ENCODE peak calls at places on chromosomes 6 and 20, in six cellular contexts. One of them, this sample, is unnamed.
A peak's percentile ranks its signal among the peaks of the same experiment; 100 is the strongest.

GRCh38 chr6:114007451-114007953 is 36.6 kb upstream of the HDAC2 start:
- DNase-seq in upper lobe of right lung: no peak
- DNase-seq in heart left ventricle: no peak
- DNase-seq in H1: no peak
- DNase-seq in colonic mucosa: no peak
- DNase-seq in cardiac muscle cell: no peak
- DNase-seq in this sample: no peak

GRCh38 chr6:111462770-111463391 is 20.1 kb downstream of the REV3L start:
- DNase-seq in cardiac muscle cell: no peak
- DNase-seq in colonic mucosa: no peak
- DNase-seq in heart left ventricle: no peak
- DNase-seq in upper lobe of right lung: no peak
- DNase-seq in H1: no peak
- DNase-seq in this sample: no peak

GRCh38 chr6:72218125-72218524 is 331.8 kb downstream of the RIMS1 start:
- DNase-seq in colonic mucosa: no peak
- DNase-seq in cardiac muscle cell: peak; percentile 76
- DNase-seq in heart left ventricle: peak; percentile 6
- DNase-seq in H1: peak; percentile 46
- DNase-seq in upper lobe of right lung: no peak
- DNase-seq in this sample: no peak

GRCh38 chr6:148392611-148393160 is 50.0 kb downstream of the SASH1 start:
- DNase-seq in upper lobe of right lung: no peak
- DNase-seq in cardiac muscle cell: no peak
- DNase-seq in colonic mucosa: no peak
- DNase-seq in heart left ventricle: no peak
- DNase-seq in H1: no peak
- DNase-seq in this sample: no peak

GRCh38 chr6:125662301-125662700 is 87.1 kb upstream of the HEY2 start:
- DNase-seq in upper lobe of right lung: no peak
- DNase-seq in heart left ventricle: no peak
- DNase-seq in H1: no peak
- DNase-seq in colonic mucosa: no peak
- DNase-seq in cardiac muscle cell: no peak
- DNase-seq in this sample: no peak

GRCh38 chr20:430091-430999 is 22.2 kb downstream of the RBCK1 start:
- DNase-seq in heart left ventricle: no peak
- DNase-seq in cardiac muscle cell: peak; percentile 61
- DNase-seq in H1: no peak
- DNase-seq in upper lobe of right lung: no peak
- DNase-seq in colonic mucosa: no peak
- DNase-seq in this sample: no peak

GRCh38 chr20:57470666-57471495 is 54.1 kb downstream of the CTCFL start:
- DNase-seq in H1: no peak
- DNase-seq in cardiac muscle cell: no peak
- DNase-seq in heart left ventricle: no peak
- DNase-seq in colonic mucosa: no peak
- DNase-seq in upper lobe of right lung: peak; percentile 53
- DNase-seq in this sample: peak; percentile 26

GRCh38 chr20:38426006-38426405 is 9.1 kb downstream of the SNHG17 start:
- DNase-seq in colonic mucosa: no peak
- DNase-seq in heart left ventricle: no peak
- DNase-seq in cardiac muscle cell: no peak
- DNase-seq in upper lobe of right lung: no peak
- DNase-seq in H1: no peak
- DNase-seq in this sample: no peak

GRCh38 chr20:1875762-1876161 is 19.4 kb upstream of the SIRPA start:
- DNase-seq in heart left ventricle: no peak
- DNase-seq in cardiac muscle cell: no peak
- DNase-seq in upper lobe of right lung: no peak
- DNase-seq in colonic mucosa: no peak
- DNase-seq in H1: no peak
- DNase-seq in this sample: no peak

GRCh38 chr6:124200661-124201060 is 397.0 kb downstream of the NKAIN2 start:
- DNase-seq in heart left ventricle: no peak
- DNase-seq in colonic mucosa: no peak
- DNase-seq in cardiac muscle cell: no peak
- DNase-seq in upper lobe of right lung: no peak
- DNase-seq in H1: no peak
- DNase-seq in this sample: no peak

DNA sequence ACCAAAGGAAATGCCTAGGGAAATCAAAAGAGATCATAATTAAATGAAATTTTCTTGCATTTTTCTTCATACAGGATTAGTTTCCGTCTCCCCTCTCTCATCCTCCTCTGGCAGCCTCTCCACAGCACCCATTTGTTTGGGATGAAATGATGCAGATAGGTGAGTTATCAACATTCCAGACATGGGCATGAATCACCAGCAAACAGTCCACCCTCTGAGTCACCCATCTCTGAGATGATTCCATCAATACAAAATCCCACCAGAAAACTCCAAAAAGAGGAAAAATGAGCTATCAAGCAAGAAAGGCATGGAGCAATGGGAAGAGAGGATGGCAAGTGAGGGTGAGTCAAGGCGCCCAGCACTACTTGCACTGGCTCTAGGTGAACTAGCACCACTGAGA is 11.4 kb downstream of the MC3R start:
- DNase-seq in cardiac muscle cell: no peak
- DNase-seq in upper lobe of right lung: no peak
- DNase-seq in heart left ventricle: no peak
- DNase-seq in colonic mucosa: no peak
- DNase-seq in H1: no peak
- DNase-seq in this sample: no peak
- H3K9me3 ChIP-seq in cardiac muscle cell: no peaks in the 10 kb centered on the region
- H3K9me3 ChIP-seq in upper lobe of right lung: no peaks in the 10 kb centered on the region
- H3K9me3 ChIP-seq in heart left ventricle: no peaks in the 10 kb centered on the region
- H3K9me3 ChIP-seq in colonic mucosa: no peaks in the 10 kb centered on the region
- H3K9me3 ChIP-seq in H1: peaks cover 67% of the 10 kb centered on the region
- H3K9me3 ChIP-seq in this sample: no peaks in the 10 kb centered on the region

DNA sequence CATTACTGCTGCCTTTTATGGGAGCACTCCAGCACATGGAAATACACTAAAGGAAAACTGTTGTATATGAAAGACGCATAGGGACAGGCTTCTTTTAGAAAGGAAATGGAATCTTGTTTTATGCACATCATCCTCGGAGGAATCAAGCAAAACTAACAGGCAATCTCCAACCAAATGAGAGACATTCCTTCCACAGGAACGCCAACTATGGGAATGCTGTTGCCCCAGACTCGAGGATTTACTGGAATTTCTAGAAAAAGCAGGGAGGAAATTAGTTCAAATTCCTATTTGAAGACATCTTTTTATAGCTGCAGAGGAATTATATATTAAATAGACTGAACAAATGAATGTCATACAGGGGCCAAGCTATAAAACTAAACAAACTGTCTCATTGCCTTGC is 52.3 kb downstream of the LYRM4 start:
- DNase-seq in cardiac muscle cell: no peak
- DNase-seq in upper lobe of right lung: no peak
- DNase-seq in H1: no peak
- DNase-seq in colonic mucosa: no peak
- DNase-seq in heart left ventricle: no peak
- DNase-seq in this sample: no peak
- H3K27ac ChIP-seq in cardiac muscle cell: no peak overlapping the region
- H3K27ac ChIP-seq in upper lobe of right lung: no peak overlapping the region
- H3K27ac ChIP-seq in H1: no peak overlapping the region
- H3K27ac ChIP-seq in colonic mucosa: no peak overlapping the region
- H3K27ac ChIP-seq in heart left ventricle: no peak overlapping the region
- H3K27ac ChIP-seq in this sample: no peak overlapping the region

GRCh38 chr6:105209950-105210706 is 30.3 kb upstream of the POPDC3 start:
- DNase-seq in H1: no peak
- DNase-seq in cardiac muscle cell: peak; percentile 7
- DNase-seq in upper lobe of right lung: no peak
- DNase-seq in colonic mucosa: no peak
- DNase-seq in heart left ventricle: no peak
- DNase-seq in this sample: no peak
- H3K4me3 ChIP-seq in H1: no peak overlapping the region
- H3K4me3 ChIP-seq in cardiac muscle cell: no peak overlapping the region
- H3K4me3 ChIP-seq in upper lobe of right lung: no peak overlapping the region
- H3K4me3 ChIP-seq in colonic mucosa: no peak overlapping the region
- H3K4me3 ChIP-seq in heart left ventricle: no peak overlapping the region
- H3K4me3 ChIP-seq in this sample: no peak overlapping the region

GRCh38 chr20:58853976-58854637 is 1.6 kb downstream of the GNAS start:
- DNase-seq in colonic mucosa: no peak
- DNase-seq in H1: no peak
- DNase-seq in cardiac muscle cell: no peak
- DNase-seq in upper lobe of right lung: no peak
- DNase-seq in heart left ventricle: no peak
- DNase-seq in this sample: no peak

GRCh38 chr20:58852559-58853271 is at the start of gene GNAS:
- DNase-seq in colonic mucosa: peak; percentile 52
- DNase-seq in H1: peak; percentile 61
- DNase-seq in cardiac muscle cell: peak; percentile 82
- DNase-seq in heart left ventricle: peak; percentile 47
- DNase-seq in upper lobe of right lung: peak; percentile 84
- DNase-seq in this sample: peak; percentile 65

GRCh38 chr20:58851969-58852458 is 502 bp upstream of the GNAS start:
- DNase-seq in colonic mucosa: no peak
- DNase-seq in upper lobe of right lung: no peak
- DNase-seq in cardiac muscle cell: no peak
- DNase-seq in heart left ventricle: no peak
- DNase-seq in H1: no peak
- DNase-seq in this sample: no peak

GRCh38 chr20:58854638-58855471 is 2.3 kb downstream of the GNAS start:
- DNase-seq in upper lobe of right lung: no peak
- DNase-seq in H1: no peak
- DNase-seq in heart left ventricle: no peak
- DNase-seq in colonic mucosa: no peak
- DNase-seq in cardiac muscle cell: no peak
- DNase-seq in this sample: no peak

GRCh38 chr20:58853466-58853865 is 950 bp downstream of the GNAS start:
- DNase-seq in heart left ventricle: no peak
- DNase-seq in H1: no peak
- DNase-seq in colonic mucosa: no peak
- DNase-seq in upper lobe of right lung: no peak
- DNase-seq in cardiac muscle cell: no peak
- DNase-seq in this sample: no peak
- H3K9me3 ChIP-seq in heart left ventricle: no peaks in the 10 kb centered on the region
- H3K9me3 ChIP-seq in H1: no peaks in the 10 kb centered on the region
- H3K9me3 ChIP-seq in colonic mucosa: no peaks in the 10 kb centered on the region
- H3K9me3 ChIP-seq in upper lobe of right lung: no peaks in the 10 kb centered on the region
- H3K9me3 ChIP-seq in cardiac muscle cell: no peaks in the 10 kb centered on the region
- H3K9me3 ChIP-seq in this sample: no peaks in the 10 kb centered on the region

This sample was measured in Peyer's patch.